ENCODE peak calls at places on chromosomes 7 and 10, in six cellular contexts. M is activated effector memory CD4-positive, alpha-beta T cell treated with Interleukin-2 at 50 U/mL for 16 hours; Q is left cardiac atrium; R is EH; X is GM20000; E is A549. P is an unnamed sample.

GRCh38 chr10:18325889-18326531 is 185.8 kb downstream of the CACNB2 start:
- DNase-seq in R (no peak), E (no peak), X (no peak), Q (no peak), M (no peak), P (no peak)

GRCh38 chr7:11818281-11818680 is 13.7 kb downstream of the THSD7A start:
- DNase-seq in X (no peak), Q (no peak), M (no peak), R (no peak), E (no peak), P (no peak)

GRCh38 chr10:125060038-125060437 is 100.3 kb downstream of the CTBP2 start:
- DNase-seq in R (peak; percentile 73), X (no peak), Q (no peak), M (no peak), E (no peak), P (no peak)

GRCh38 chr7:55131421-55131929 is 112.7 kb downstream of the EGFR start:
- DNase-seq in M (no peak), X (no peak), E (no peak), R (no peak), Q (no peak), P (no peak)

GRCh38 chr10:59387951-59388431 is 25.6 kb upstream of the FAM13C start:
- DNase-seq in Q (no peak), R (peak; percentile 92), E (no peak), X (no peak), M (no peak), P (no peak)

GRCh38 chr7:132145466-132145865 is 430.8 kb downstream of the PLXNA4 start:
- DNase-seq in R (peak; percentile 68), Q (peak; percentile 50), X (no peak), M (no peak), E (peak; percentile 80), P (no peak)

GRCh38 chr10:89518876-89519842 is 16.2 kb downstream of the SLC16A12 start:
- DNase-seq in Q (peak; percentile 40), M (no peak), E (no peak), X (no peak), R (peak; percentile 97), P (no peak)

GRCh38 chr7:110534241-110534931 is 556.5 kb upstream of the LRRN3 start:
- DNase-seq in X (no peak), Q (peak; percentile 42), M (no peak), E (peak; percentile 29), R (peak; percentile 68), P (peak; percentile 89)

GRCh38 chr10:28710227-28710889 is 33.0 kb downstream of the BAMBI start:
- DNase-seq in M (no peak), Q (no peak), X (no peak), E (no peak), R (no peak), P (no peak)

GRCh38 chr7:131329176-131329570 is 1.5 kb downstream of the MKLN1 start:
- DNase-seq in M (no peak), Q (no peak), X (no peak), R (peak; percentile 10), E (peak; percentile 21), P (no peak)

GRCh38 chr7:156274557-156274956 is 366.0 kb upstream of the RNF32 start:
- DNase-seq in X (no peak), E (no peak), Q (no peak), M (no peak), R (no peak), P (no peak)

GRCh38 chr7:21365866-21366624 is 61.8 kb upstream of the SP4 start:
- DNase-seq in Q (no peak), M (no peak), R (peak; percentile 2), X (no peak), E (peak; percentile 40), P (no peak)

GRCh38 chr10:132420469-132421376 is 23.7 kb downstream of the PWWP2B start:
- DNase-seq in M (no peak), X (peak; percentile 63), Q (no peak), E (peak; percentile 44), R (peak; percentile 11), P (no peak)

P was measured in BE2C.